ENCODE peak calls at places on chromosomes 4 and X, in four cellular contexts. G, X, O and P are unnamed samples.

GRCh38 chr4:15002659-15003440 is 569 bp downstream of the CPEB2 start:
- ATAC-seq in G (peak), X (peak), O (peak), P (peak)

GRCh38 chrX:151871244-151871643 is 41.4 kb upstream of the MAGEA4 start:
- ATAC-seq in G (peak), X (no peak), O (no peak), P (peak)

GRCh38 chr4:10783351-10783750 is 98.8 kb upstream of the CLNK start:
- ATAC-seq in G (no peak), X (no peak), O (no peak), P (no peak)

GRCh38 chrX:118216488-118216887 is 99.9 kb upstream of the KLHL13 start:
- ATAC-seq in G (no peak), X (no peak), O (peak), P (peak)

GRCh38 chr4:30744957-30745640 is 24.9 kb downstream of the PCDH7 start:
- ATAC-seq in G (peak), X (no peak), O (no peak), P (no peak)

GRCh38 chr4:68864438-68865177 is 48.8 kb downstream of the UGT2B10 start:
- ATAC-seq in G (no peak), X (no peak), O (peak), P (peak)

GRCh38 chr4:127631420-127631819 is 1.3 kb upstream of the INTU start:
- ATAC-seq in G (no peak), X (no peak), O (peak), P (peak)

GRCh38 chr4:56613101-56613862 is 67.8 kb downstream of the HOPX start:
- ATAC-seq in G (no peak), X (no peak), O (no peak), P (peak)

GRCh38 chr4:134364928-134365327 is 163.3 kb upstream of the PABPC4L start:
- ATAC-seq in G (no peak), X (no peak), O (no peak), P (no peak)

GRCh38 chr4:147802346-147802745 is 70.5 kb downstream of the ARHGAP10 start:
- ATAC-seq in G (peak), X (no peak), O (no peak), P (no peak)

GRCh38 chr4:145019346-145019745 is 78.7 kb downstream of the ANAPC10 start:
- ATAC-seq in G (no peak), X (peak), O (no peak), P (no peak)